ENCODE peak calls at places on chromosomes 13 and 19, in five cellular contexts. U is CD8-positive, alpha-beta memory T cell; F is IMR-90; L is aorta; R is neuronal stem cell. Q is an unnamed sample.

GRCh38 chr13:104483631-104484030 is 1417.4 kb upstream of the SLC10A2 start:
- DNase-seq in L (no peak), F (no peak), R (no peak), U (no peak), Q (no peak)

GRCh38 chr13:73060251-73061160 is 1.7 kb downstream of the KLF5 start:
- DNase-seq in F (peak), U (peak), R (peak), L (peak), Q (peak)

GRCh38 chr13:92802776-92803175 is 423.8 kb upstream of the GPC6 start:
- DNase-seq in L (no peak), U (no peak), R (no peak), F (no peak), Q (no peak)

GRCh38 chr13:44651209-44651608 is 75.1 kb upstream of the TSC22D1 start:
- DNase-seq in L (no peak), R (no peak), U (no peak), F (no peak), Q (no peak)

GRCh38 chr19:30640266-30640965 is 268.2 kb downstream of the ZNF536 start:
- DNase-seq in F (no peak), U (no peak), R (no peak), L (no peak), Q (no peak)

GRCh38 chr19:2507109-2507508 is 31.2 kb downstream of the GADD45B start:
- DNase-seq in R (no peak), L (no peak), F (peak), U (peak), Q (no peak)

GRCh38 chr19:17109962-17110598 is 34.5 kb downstream of the MYO9B start:
- DNase-seq in R (no peak), F (no peak), L (peak), U (peak), Q (peak)

GRCh38 chr13:28171266-28171665 is 32.9 kb downstream of the PAN3 start:
- DNase-seq in L (no peak), F (no peak), R (no peak), U (no peak), Q (no peak)

GRCh38 chr19:52170304-52170703 is 1.1 kb downstream of the ZNF836 start:
- DNase-seq in U (peak), F (no peak), R (no peak), L (no peak), Q (no peak)

GRCh38 chr13:110154370-110155031 is 152.5 kb downstream of the COL4A1 start:
- DNase-seq in U (no peak), R (no peak), F (no peak), L (no peak), Q (no peak)

GRCh38 chr13:71591380-71591779 is 275.6 kb downstream of the DACH1 start:
- DNase-seq in U (no peak), F (no peak), R (no peak), L (no peak), Q (no peak)

GRCh38 chr19:42024622-42025111 is 30.6 kb upstream of the ATP1A3 start:
- DNase-seq in R (no peak), F (peak), L (peak), U (no peak), Q (peak)

GRCh38 chr13:103291693-103292572 is 225.7 kb upstream of the SLC10A2 start:
- DNase-seq in U (no peak), F (no peak), L (no peak), R (peak), Q (no peak)

GRCh38 chr19:41350735-41351338 is 2.9 kb downstream of the TGFB1 start:
- DNase-seq in F (peak), U (no peak), R (no peak), L (no peak), Q (no peak)

GRCh38 chr19:51441410-51442390 is 16.6 kb downstream of the SIGLEC8 start:
- DNase-seq in F (no peak), L (no peak), U (peak), R (no peak), Q (no peak)

GRCh38 chr19:13693933-13694332 is 70.4 kb upstream of the MRI1 start:
- DNase-seq in U (no peak), L (no peak), F (no peak), R (no peak), Q (no peak)

GRCh38 chr13:78589206-78589605 is 14.1 kb downstream of the POU4F1 start:
- DNase-seq in U (no peak), R (peak), F (peak), L (no peak), Q (no peak)

GRCh38 chr13:59747529-59747928 is 416.2 kb downstream of the DIAPH3 start:
- DNase-seq in R (no peak), L (no peak), F (no peak), U (no peak), Q (no peak)

GRCh38 chr13:76641056-76641455 is 245.1 kb downstream of the KCTD12 start:
- DNase-seq in F (no peak), U (no peak), R (no peak), L (no peak), Q (no peak)

GRCh38 chr19:40610396-40611064 is 9.4 kb downstream of the LTBP4 start:
- DNase-seq in F (no peak), R (no peak), L (peak), U (peak), Q (peak)

GRCh38 chr19:12864721-12865715 is 16.2 kb downstream of the DNASE2 start:
- DNase-seq in R (no peak), L (no peak), F (no peak), U (no peak), Q (no peak)

GRCh38 chr19:53813996-53814395 is 10.1 kb downstream of the NLRP12 start:
- DNase-seq in R (no peak), U (no peak), F (peak), L (no peak), Q (no peak)

DNA sequence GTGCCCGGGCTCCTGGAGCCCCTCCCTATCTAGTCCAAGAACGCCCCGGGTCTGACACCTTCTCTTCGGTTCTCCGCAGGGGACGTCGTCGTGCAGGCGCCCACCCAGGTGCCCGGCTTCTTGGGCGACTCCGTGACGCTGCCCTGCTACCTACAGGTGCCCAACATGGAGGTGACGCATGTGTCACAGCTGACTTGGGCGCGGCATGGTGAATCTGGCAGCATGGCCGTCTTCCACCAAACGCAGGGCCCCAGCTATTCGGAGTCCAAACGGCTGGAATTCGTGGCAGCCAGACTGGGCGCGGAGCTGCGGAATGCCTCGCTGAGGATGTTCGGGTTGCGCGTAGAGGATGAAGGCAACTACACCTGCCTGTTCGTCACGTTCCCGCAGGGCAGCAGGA is 3.4 kb downstream of the PVR start:
- DNase-seq in F (no peak), L (peak), U (no peak), R (no peak), Q (no peak)
- H3K27ac ChIP-seq in F (peak), L (no peak), U (no peak), R (no peak), Q (peak)

GRCh38 chr13:99432637-99433542 is 68.4 kb upstream of the TM9SF2 start:
- DNase-seq in R (peak), U (peak), L (peak), F (peak), Q (peak)
- H3K4me3 ChIP-seq in R (no peak), U (peak), L (no peak), F (no peak), Q (peak)

GRCh38 chr13:74135306-74136088 is 1.3 kb upstream of the KLF12 start:
- DNase-seq in F (peak), R (peak), L (peak), U (peak), Q (peak)
- H3K27ac ChIP-seq in F (peak), R (peak), L (peak), U (peak), Q (peak)

GRCh38 chr13:20594276-20594675 is 27.3 kb downstream of the IFT88 start:
- DNase-seq in R (no peak), F (no peak), U (no peak), L (no peak), Q (no peak)
- H3K4me3 ChIP-seq in R (no peak), F (no peak), U (no peak), L (no peak), Q (no peak)

DNA sequence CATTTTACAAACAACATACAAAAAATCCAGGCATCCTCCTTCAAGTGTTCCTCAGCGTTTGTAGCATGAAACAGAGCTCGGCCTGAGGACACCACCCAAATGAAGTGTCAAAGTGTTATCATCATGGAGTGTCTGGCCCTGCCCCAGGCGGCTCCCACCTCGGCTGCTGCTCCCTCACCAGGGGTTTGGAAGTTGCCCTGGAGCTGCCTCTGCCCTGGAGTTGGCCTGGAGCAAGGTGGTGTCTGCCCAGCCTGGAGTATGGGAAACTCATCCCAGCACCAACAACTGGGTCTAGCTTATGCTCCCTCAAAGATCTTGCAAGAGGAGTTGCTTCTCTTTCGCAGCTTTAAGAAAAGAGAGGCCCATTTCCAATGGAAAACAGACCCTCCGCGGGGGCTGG is 120.4 kb downstream of the FOXO1 start:
- DNase-seq in R (no peak), L (no peak), U (no peak), F (no peak), Q (no peak)
- H3K27ac ChIP-seq in R (no peak), L (no peak), U (no peak), F (no peak), Q (no peak)

GRCh38 chr13:33205224-33205623 is 80.3 kb downstream of the STARD13 start:
- DNase-seq in L (no peak), U (no peak), R (no peak), F (no peak), Q (no peak)
- H3K4me3 ChIP-seq in L (peak), U (no peak), R (no peak), F (no peak), Q (peak)

GRCh38 chr19:5995606-5996005 is 17.7 kb upstream of the RANBP3 start:
- DNase-seq in L (no peak), R (no peak), F (no peak), U (no peak), Q (no peak)

GRCh38 chr19:5992756-5993155 is 14.8 kb upstream of the RANBP3 start:
- DNase-seq in L (no peak), U (no peak), F (no peak), R (no peak), Q (no peak)

GRCh38 chr19:5994407-5995165 is 16.6 kb upstream of the RANBP3 start:
- DNase-seq in R (no peak), F (no peak), L (no peak), U (no peak), Q (no peak)

GRCh38 chr19:5996102-5996501 is 18.2 kb upstream of the RANBP3 start:
- DNase-seq in R (no peak), F (no peak), L (no peak), U (no peak), Q (no peak)

GRCh38 chr19:5993516-5994406 is 15.8 kb upstream of the RANBP3 start:
- DNase-seq in F (no peak), L (no peak), U (no peak), R (no peak), Q (no peak)
- H3K27ac ChIP-seq in F (no peak), L (no peak), U (no peak), R (no peak), Q (no peak)

DNA sequence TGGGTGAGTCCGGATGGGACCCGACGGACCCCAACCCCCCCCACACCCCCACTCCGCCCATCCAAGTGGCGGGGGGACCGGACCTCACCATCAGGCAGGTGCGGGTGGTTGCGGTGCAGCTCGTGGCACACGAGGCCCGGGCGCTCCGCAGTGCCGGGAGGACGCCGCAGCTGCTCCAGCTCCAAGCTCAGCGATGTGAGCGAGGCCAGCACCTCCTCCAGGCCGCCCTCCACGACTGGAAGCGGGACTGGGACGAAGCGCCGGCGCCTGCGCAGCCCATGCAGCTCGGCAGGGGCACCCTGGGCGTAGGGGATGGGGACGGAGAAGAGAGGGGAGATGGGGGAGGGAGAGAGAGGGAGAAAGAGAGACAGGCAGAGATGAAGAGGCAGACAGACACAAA is 30.1 kb upstream of the OLFM2 start:
- DNase-seq in U (no peak), R (no peak), F (no peak), L (no peak), Q (no peak)
- H3K4me3 ChIP-seq in U (no peak), R (no peak), F (no peak), L (no peak), Q (no peak)

GRCh38 chr19:18867199-18867598 is 28.8 kb downstream of the CERS1 start:
- DNase-seq in F (no peak), R (no peak), U (no peak), L (no peak), Q (no peak)
- H3K27ac ChIP-seq in F (no peak), R (no peak), U (no peak), L (no peak), Q (no peak)

DNA sequence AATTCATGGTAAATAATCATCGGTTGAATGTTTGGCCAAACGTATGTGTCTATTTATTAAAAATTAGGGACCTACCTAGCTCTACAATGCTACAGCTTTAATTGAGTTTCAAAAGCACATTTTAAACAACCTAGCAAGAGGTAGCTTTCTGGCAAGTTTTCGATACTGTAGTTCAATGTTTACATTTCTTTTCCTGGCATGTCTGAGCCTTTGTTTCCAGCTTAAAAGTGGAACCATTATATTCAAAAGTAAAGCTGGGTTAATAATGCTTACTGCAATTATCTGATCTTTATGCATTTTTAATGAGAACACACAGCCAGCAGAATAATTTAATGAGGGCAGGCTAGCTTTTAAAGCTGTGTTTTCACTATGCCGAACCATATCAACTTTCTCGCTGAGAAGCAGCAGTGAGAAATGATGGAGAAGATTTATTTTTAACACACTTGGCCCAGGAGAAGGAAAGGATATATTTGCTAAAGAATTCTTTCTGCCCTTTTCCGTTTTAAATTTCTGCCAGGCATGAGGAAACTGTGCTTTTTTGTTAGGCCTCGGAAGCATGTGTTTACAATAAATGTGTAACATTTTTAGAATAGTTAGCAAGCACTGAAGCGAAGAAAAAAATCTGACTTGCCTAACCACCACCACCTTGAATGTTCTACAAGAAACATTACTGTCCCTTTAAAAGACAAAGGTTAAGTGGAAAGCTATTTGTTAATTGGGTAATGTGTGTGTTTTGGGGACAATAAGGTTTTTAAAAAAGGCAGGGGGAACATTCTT is 989 bp downstream of the MBNL2 start:
- DNase-seq in L (no peak), R (peak), U (no peak), F (no peak), Q (no peak)
- H3K4me3 ChIP-seq in L (peak), R (peak), U (peak), F (peak), Q (peak)

Q was measured in psoas muscle.